ENCODE peak calls at places on chromosomes 2 and 18, in six cellular contexts. V is heart right ventricle, U is HFF-Myc, R is A549, A is mucosa of descending colon, Z is upper lobe of right lung. D is an unnamed sample.

GRCh38 chr2:1405967-1406366 is 7.3 kb upstream of the TPO start:
- DNase-seq in V (no peak), U (no peak), R (no peak), A (no peak), Z (no peak), D (no peak)

GRCh38 chr2:208671312-208671711 is 264.7 kb downstream of the PTH2R start:
- DNase-seq in V (no peak), U (no peak), R (no peak), A (no peak), Z (no peak), D (no peak)

GRCh38 chr2:46106690-46107089 is 190.5 kb upstream of the EPAS1 start:
- DNase-seq in V (no peak), U (no peak), R (no peak), A (no peak), Z (no peak), D (no peak)

GRCh38 chr18:75473316-75473715 is 45.8 kb upstream of the SMIM21 start:
- DNase-seq in V (no peak), U (no peak), R (no peak), A (no peak), Z (no peak), D (no peak)

GRCh38 chr2:240952496-240953246 is 45.7 kb upstream of the SNED1 start:
- DNase-seq in V (peak; percentile 54), U (no peak), R (no peak), A (no peak), Z (peak; percentile 39), D (no peak)

GRCh38 chr2:96143848-96144480 is 1.3 kb downstream of the DUSP2 start:
- DNase-seq in V (no peak), U (no peak), R (peak; percentile 19), A (peak; percentile 35), Z (peak; percentile 61), D (no peak)

GRCh38 chr18:49726564-49726963 is 86.8 kb downstream of the ACAA2 start:
- DNase-seq in V (no peak), U (no peak), R (no peak), A (no peak), Z (no peak), D (no peak)

GRCh38 chr18:79200546-79201268 is 131.5 kb downstream of the ATP9B start:
- DNase-seq in V (peak; percentile 38), U (no peak), R (no peak), A (peak; percentile 12), Z (peak; percentile 81), D (peak; percentile 22)

GRCh38 chr2:31318360-31319336 is 84.7 kb downstream of the EHD3 start:
- DNase-seq in V (peak; percentile 16), U (no peak), R (no peak), A (peak; percentile 16), Z (no peak), D (peak; percentile 31)
- H3K4me3 ChIP-seq in V (no peak overlapping the region), U (no peak overlapping the region), R (no peak overlapping the region), A (no peak overlapping the region), Z (no peak overlapping the region), D (no peak overlapping the region)

GRCh38 chr18:8426401-8426800 is 182.8 kb upstream of the RAB12 start:
- DNase-seq in V (no peak), U (no peak), R (peak; percentile 12), A (peak; percentile 6), Z (no peak), D (no peak)
- TF ChIP-seq CTCF in V (peak; percentile 31), U (peak; percentile 43), R (peak; percentile 9), A (no peak), Z (peak; percentile 24), D (peak; percentile 18)

GRCh38 chr2:31240406-31241365 is 6.7 kb downstream of the EHD3 start:
- DNase-seq in V (no peak), U (no peak), R (no peak), A (no peak), Z (no peak), D (no peak)

GRCh38 chr2:31241625-31242270 is 7.8 kb downstream of the EHD3 start:
- DNase-seq in V (no peak), U (no peak), R (no peak), A (no peak), Z (no peak), D (no peak)

GRCh38 chr2:31239842-31240198 is 5.9 kb downstream of the EHD3 start:
- DNase-seq in V (peak; percentile 80), U (peak; percentile 40), R (no peak), A (no peak), Z (no peak), D (peak; percentile 58)

GRCh38 chr2:31244101-31244500 is 10.1 kb downstream of the EHD3 start:
- DNase-seq in V (no peak), U (no peak), R (no peak), A (no peak), Z (no peak), D (no peak)

GRCh38 chr2:31243053-31243452 is 9.1 kb downstream of the EHD3 start:
- DNase-seq in V (no peak), U (no peak), R (no peak), A (no peak), Z (no peak), D (no peak)
- H3K4me3 ChIP-seq in V (no peak overlapping the region), U (no peak overlapping the region), R (no peak overlapping the region), A (no peak overlapping the region), Z (no peak overlapping the region), D (no peak overlapping the region)

DNA sequence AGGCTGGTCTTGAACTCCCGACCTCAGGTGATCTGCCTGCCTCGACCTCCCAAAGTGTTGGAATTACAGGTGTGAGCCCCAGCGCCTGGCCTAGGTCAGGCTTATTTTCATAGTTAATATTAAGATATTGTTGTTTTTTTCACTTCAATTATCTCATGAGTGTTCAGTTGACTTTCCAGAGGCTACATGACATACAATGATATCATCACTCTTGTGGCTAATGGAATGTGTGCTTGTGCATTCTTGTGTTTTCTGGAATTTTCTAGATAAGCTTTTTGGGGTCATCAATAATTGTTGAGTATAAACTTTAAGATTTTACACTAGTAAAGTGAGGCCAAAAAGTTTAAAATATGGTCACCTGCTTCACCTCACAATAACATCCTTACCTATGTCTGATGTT is 180.9 kb downstream of the FIGN start:
- DNase-seq in V (no peak), U (no peak), R (no peak), A (no peak), Z (no peak), D (no peak)
- TF ChIP-seq CTCF in V (no peak), U (no peak), R (no peak), A (no peak), Z (no peak), D (no peak)

GRCh38 chr18:26089247-26090129 is 925 bp downstream of the SS18 start:
- DNase-seq in V (no peak), U (no peak), R (peak; percentile 35), A (peak; percentile 24), Z (no peak), D (peak; percentile 46)
- H3K4me3 ChIP-seq in V (peak overlapping the region; percentile 72), U (peak overlapping the region; percentile 88), R (peak overlapping the region; percentile 95), A (peak overlapping the region; percentile 60), Z (peak overlapping the region; percentile 91), D (peak overlapping the region; percentile 84)

GRCh38 chr18:74252032-74252380 is 39.8 kb downstream of the CYB5A start:
- DNase-seq in V (no peak), U (no peak), R (peak; percentile 20), A (no peak), Z (no peak), D (peak; percentile 49)
- TF ChIP-seq CTCF in V (no peak), U (no peak), R (no peak), A (no peak), Z (no peak), D (no peak)

DNA sequence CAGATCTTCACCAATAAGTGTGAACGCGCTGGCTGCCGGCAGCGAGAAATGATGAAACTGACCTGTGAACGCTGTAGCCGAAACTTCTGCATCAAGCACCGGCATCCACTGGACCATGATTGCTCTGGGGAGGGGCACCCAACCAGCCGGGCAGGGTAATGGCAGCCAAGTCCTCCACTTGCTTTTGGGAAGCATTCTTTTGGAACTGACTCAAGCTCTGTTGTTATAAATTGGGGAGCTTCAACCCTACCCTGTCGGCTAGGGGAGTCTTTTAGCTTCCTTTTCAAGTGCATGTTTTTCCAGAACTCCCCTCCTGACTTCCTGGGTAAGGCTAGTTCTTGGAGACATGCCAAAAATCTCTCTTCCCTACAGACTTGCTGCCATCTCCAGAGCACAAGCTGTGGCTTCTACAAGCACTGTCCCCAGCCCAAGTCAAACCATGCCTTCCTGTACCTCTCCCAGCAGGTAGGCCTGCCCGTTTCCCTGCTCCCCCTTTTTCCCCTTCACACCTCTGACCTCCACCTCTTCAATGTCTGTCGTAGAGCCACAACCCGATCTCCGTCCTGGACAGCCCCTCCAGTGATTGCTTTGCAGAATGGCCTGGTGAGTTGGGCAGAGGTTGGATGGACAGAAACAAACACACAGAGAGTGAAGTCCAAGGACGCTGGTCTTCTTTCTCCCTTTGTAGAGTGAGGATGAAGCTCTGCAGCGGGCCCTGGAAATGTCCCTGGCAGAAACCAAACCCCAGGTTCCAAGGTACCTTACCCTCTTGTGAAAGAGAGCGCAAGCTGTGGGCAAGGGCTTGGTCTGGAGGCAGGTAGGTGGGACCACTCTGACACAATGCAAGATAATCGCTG is 1.5 kb downstream of the ZFAND2B start:
- DNase-seq in V (no peak), U (no peak), R (peak; percentile 39), A (no peak), Z (no peak), D (peak; percentile 60)
- H3K4me3 ChIP-seq in V (no peak overlapping the region), U (peak overlapping the region; percentile 52), R (no peak overlapping the region), A (no peak overlapping the region), Z (peak overlapping the region; percentile 73), D (peak overlapping the region; percentile 73)

D was measured in fibroblast of pulmonary artery.